ENCODE peak calls at places on chromosomes 5 and 9, in eight cellular contexts. One of them, this sample, is unnamed.

GRCh38 chr5:56848206-56848605 is 32.9 kb downstream of the MAP3K1 start:
- DNase-seq in A549: no peak
- DNase-seq in bronchial epithelial cell: no peak
- DNase-seq in colonic mucosa: no peak
- DNase-seq in astrocyte of the spinal cord: no peak
- DNase-seq in CD8-positive, alpha-beta T cell: no peak
- DNase-seq in foreskin fibroblast: no peak
- DNase-seq in IMR-90: no peak
- DNase-seq in this sample: no peak

GRCh38 chr5:1763960-1764605 is 35.6 kb downstream of the MRPL36 start:
- DNase-seq in bronchial epithelial cell: no peak
- DNase-seq in foreskin fibroblast: peak
- DNase-seq in IMR-90: no peak
- DNase-seq in colonic mucosa: no peak
- DNase-seq in A549: no peak
- DNase-seq in astrocyte of the spinal cord: no peak
- DNase-seq in CD8-positive, alpha-beta T cell: no peak
- DNase-seq in this sample: no peak

GRCh38 chr5:171907731-171908343 is 98.6 kb downstream of the FBXW11 start:
- DNase-seq in astrocyte of the spinal cord: peak
- DNase-seq in colonic mucosa: peak
- DNase-seq in IMR-90: peak
- DNase-seq in CD8-positive, alpha-beta T cell: peak
- DNase-seq in A549: peak
- DNase-seq in foreskin fibroblast: peak
- DNase-seq in bronchial epithelial cell: peak
- DNase-seq in this sample: no peak

GRCh38 chr5:179777456-179777855 is 16.3 kb upstream of the LTC4S start:
- DNase-seq in CD8-positive, alpha-beta T cell: no peak
- DNase-seq in colonic mucosa: no peak
- DNase-seq in astrocyte of the spinal cord: no peak
- DNase-seq in bronchial epithelial cell: no peak
- DNase-seq in A549: no peak
- DNase-seq in foreskin fibroblast: no peak
- DNase-seq in IMR-90: no peak
- DNase-seq in this sample: no peak

GRCh38 chr5:132327278-132327959 is 33.2 kb downstream of the SLC22A4 start:
- DNase-seq in astrocyte of the spinal cord: no peak
- DNase-seq in A549: no peak
- DNase-seq in CD8-positive, alpha-beta T cell: no peak
- DNase-seq in IMR-90: peak
- DNase-seq in bronchial epithelial cell: no peak
- DNase-seq in colonic mucosa: no peak
- DNase-seq in foreskin fibroblast: peak
- DNase-seq in this sample: no peak

GRCh38 chr9:127117801-127118200 is 4.6 kb downstream of the ANGPTL2 start:
- DNase-seq in IMR-90: no peak
- DNase-seq in A549: no peak
- DNase-seq in astrocyte of the spinal cord: no peak
- DNase-seq in bronchial epithelial cell: no peak
- DNase-seq in colonic mucosa: no peak
- DNase-seq in CD8-positive, alpha-beta T cell: no peak
- DNase-seq in foreskin fibroblast: no peak
- DNase-seq in this sample: no peak

GRCh38 chr9:72948906-72949582 is 3.8 kb downstream of the ALDH1A1 start:
- DNase-seq in foreskin fibroblast: no peak
- DNase-seq in CD8-positive, alpha-beta T cell: no peak
- DNase-seq in A549: no peak
- DNase-seq in IMR-90: no peak
- DNase-seq in colonic mucosa: no peak
- DNase-seq in bronchial epithelial cell: no peak
- DNase-seq in astrocyte of the spinal cord: no peak
- DNase-seq in this sample: no peak

GRCh38 chr5:5613261-5613990 is 190.9 kb downstream of the ICE1 start:
- DNase-seq in astrocyte of the spinal cord: no peak
- DNase-seq in colonic mucosa: no peak
- DNase-seq in CD8-positive, alpha-beta T cell: no peak
- DNase-seq in A549: no peak
- DNase-seq in bronchial epithelial cell: no peak
- DNase-seq in IMR-90: no peak
- DNase-seq in foreskin fibroblast: no peak
- DNase-seq in this sample: no peak

DNA sequence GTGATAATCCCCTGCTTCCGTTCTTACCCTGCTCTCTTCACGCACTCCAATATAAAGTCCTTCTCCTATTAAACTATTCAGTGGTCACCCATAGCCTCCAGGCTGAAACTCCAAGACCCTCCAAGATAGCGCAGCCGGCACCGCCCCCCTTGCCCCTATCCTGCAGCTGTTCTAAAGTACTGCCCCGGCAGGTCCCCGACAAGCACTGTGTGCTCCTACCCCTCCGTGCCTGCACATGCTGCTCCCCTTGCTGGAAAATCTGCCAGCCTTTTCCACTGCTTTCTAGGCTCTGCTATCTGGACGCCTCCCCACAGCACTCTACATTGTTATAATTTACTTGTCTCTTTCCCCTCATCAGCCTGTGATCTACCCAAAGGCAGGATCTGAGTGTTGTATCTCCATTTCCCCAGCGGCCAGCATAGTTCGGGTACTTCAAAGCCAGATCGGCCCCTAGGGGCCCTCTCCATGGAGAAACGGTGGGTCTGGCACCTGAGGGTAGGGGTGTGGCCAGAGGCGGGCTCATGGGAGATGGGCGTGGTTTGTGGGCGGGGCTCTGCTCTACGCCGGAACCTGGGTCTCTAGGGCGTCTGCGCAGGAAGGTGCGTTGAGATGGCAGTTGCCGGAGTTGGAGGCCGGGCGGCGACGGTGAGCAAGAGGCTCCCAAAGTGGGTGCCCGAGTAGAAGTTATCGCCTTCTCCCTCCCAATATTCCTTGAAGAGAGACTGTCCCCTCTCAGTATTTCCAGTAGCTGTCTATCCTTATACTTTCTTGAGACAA is 83.5 kb upstream of the RUSC2 start:
- DNase-seq in bronchial epithelial cell: peak
- DNase-seq in A549: no peak
- DNase-seq in foreskin fibroblast: peak
- DNase-seq in CD8-positive, alpha-beta T cell: peak
- DNase-seq in IMR-90: no peak
- DNase-seq in astrocyte of the spinal cord: no peak
- DNase-seq in colonic mucosa: peak
- DNase-seq in this sample: no peak
- TF ChIP-seq CTCF in bronchial epithelial cell: no peak
- TF ChIP-seq CTCF in A549: no peak
- TF ChIP-seq CTCF in foreskin fibroblast: no peak
- TF ChIP-seq CTCF in CD8-positive, alpha-beta T cell: no peak
- TF ChIP-seq CTCF in IMR-90: no peak
- TF ChIP-seq CTCF in astrocyte of the spinal cord: no peak
- TF ChIP-seq CTCF in colonic mucosa: no peak
- TF ChIP-seq CTCF in this sample: no peak

GRCh38 chr9:99092643-99093491 is 12.0 kb upstream of the TGFBR1 start:
- DNase-seq in bronchial epithelial cell: no peak
- DNase-seq in A549: no peak
- DNase-seq in astrocyte of the spinal cord: no peak
- DNase-seq in CD8-positive, alpha-beta T cell: peak
- DNase-seq in colonic mucosa: no peak
- DNase-seq in IMR-90: no peak
- DNase-seq in foreskin fibroblast: no peak
- DNase-seq in this sample: no peak

GRCh38 chr9:99085949-99086948 is 18.7 kb upstream of the TGFBR1 start:
- DNase-seq in foreskin fibroblast: peak
- DNase-seq in CD8-positive, alpha-beta T cell: no peak
- DNase-seq in A549: no peak
- DNase-seq in IMR-90: peak
- DNase-seq in bronchial epithelial cell: peak
- DNase-seq in astrocyte of the spinal cord: peak
- DNase-seq in colonic mucosa: no peak
- DNase-seq in this sample: no peak

GRCh38 chr9:99083051-99083450 is 21.9 kb upstream of the TGFBR1 start:
- DNase-seq in IMR-90: no peak
- DNase-seq in colonic mucosa: no peak
- DNase-seq in foreskin fibroblast: no peak
- DNase-seq in astrocyte of the spinal cord: no peak
- DNase-seq in bronchial epithelial cell: no peak
- DNase-seq in CD8-positive, alpha-beta T cell: no peak
- DNase-seq in A549: no peak
- DNase-seq in this sample: no peak

GRCh38 chr9:99090366-99091130 is 14.4 kb upstream of the TGFBR1 start:
- DNase-seq in IMR-90: no peak
- DNase-seq in astrocyte of the spinal cord: no peak
- DNase-seq in foreskin fibroblast: peak
- DNase-seq in colonic mucosa: no peak
- DNase-seq in CD8-positive, alpha-beta T cell: no peak
- DNase-seq in A549: no peak
- DNase-seq in bronchial epithelial cell: no peak
- DNase-seq in this sample: no peak

DNA sequence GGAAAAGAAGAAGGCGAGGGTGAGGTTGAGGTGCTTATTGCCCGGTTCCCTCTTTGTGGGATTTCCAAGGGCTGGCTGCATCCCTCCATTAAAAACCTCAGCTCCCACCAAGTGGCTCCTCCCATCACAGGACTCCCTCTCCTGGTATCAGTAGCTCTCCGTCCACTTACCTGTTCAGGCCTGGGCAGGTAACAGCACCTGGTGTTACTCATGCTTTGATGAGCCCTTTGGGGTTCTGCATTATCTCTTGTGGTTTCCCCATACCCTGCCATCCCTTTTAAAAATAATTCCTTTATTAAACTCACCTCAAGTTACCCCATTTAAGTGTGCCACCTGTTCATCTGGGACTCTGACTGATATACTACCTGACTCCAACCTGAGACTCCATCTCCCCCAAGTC is 17.5 kb upstream of the TGFBR1 start:
- DNase-seq in colonic mucosa: no peak
- DNase-seq in bronchial epithelial cell: peak
- DNase-seq in IMR-90: no peak
- DNase-seq in foreskin fibroblast: no peak
- DNase-seq in A549: no peak
- DNase-seq in astrocyte of the spinal cord: no peak
- DNase-seq in CD8-positive, alpha-beta T cell: no peak
- DNase-seq in this sample: no peak
- TF ChIP-seq CTCF in colonic mucosa: no peak
- TF ChIP-seq CTCF in bronchial epithelial cell: no peak
- TF ChIP-seq CTCF in IMR-90: no peak
- TF ChIP-seq CTCF in foreskin fibroblast: no peak
- TF ChIP-seq CTCF in A549: no peak
- TF ChIP-seq CTCF in astrocyte of the spinal cord: no peak
- TF ChIP-seq CTCF in CD8-positive, alpha-beta T cell: no peak
- TF ChIP-seq CTCF in this sample: no peak

DNA sequence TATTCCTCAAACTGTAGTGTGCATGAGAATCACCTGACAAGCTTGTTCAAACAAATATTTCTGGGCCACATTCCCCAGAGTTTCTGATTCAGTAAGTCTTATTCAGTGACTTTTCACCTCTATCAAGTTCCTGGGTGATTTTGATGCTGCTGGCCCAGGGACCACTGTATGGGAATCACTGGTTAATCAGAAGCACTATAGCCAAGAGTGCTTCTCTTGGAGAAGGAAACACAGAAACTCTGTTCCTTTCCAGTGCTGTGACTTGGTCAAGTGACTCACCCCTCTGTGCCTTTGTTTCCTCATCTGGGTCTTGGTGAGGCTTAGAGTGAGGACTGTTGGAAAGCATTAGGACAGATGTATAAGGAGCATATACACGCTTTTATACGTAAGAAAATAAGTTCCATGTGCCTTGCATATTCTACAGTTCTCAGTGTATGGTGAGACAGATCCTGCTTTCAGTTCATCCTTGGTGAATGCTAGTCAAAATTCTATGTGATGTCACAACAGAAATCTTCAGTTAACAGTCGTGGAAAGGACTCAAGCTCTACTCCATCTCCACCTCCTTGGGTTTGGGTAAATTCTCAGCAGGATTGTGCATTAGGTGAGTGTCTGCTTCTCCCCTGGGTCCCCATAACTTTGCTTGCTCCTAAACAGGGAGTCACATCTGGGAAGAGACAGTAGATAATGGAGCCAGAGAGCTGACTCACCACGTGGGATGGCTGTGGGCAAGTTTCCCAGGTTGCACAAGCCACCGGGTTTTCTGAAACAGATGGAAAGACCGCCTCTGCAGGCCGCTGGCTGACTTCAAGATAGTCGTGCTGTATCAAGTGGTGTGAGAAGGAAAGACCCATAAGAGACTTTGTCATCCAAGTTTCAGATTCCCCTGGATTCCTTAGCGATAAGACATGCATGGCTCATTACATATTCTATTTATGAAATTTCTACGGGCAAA is 117.0 kb downstream of the NXNL2 start:
- DNase-seq in foreskin fibroblast: peak
- DNase-seq in astrocyte of the spinal cord: peak
- DNase-seq in CD8-positive, alpha-beta T cell: no peak
- DNase-seq in A549: peak
- DNase-seq in IMR-90: peak
- DNase-seq in bronchial epithelial cell: peak
- DNase-seq in colonic mucosa: peak
- DNase-seq in this sample: peak
- TF ChIP-seq CTCF in foreskin fibroblast: peak
- TF ChIP-seq CTCF in astrocyte of the spinal cord: peak
- TF ChIP-seq CTCF in CD8-positive, alpha-beta T cell: no peak
- TF ChIP-seq CTCF in A549: no peak
- TF ChIP-seq CTCF in IMR-90: peak
- TF ChIP-seq CTCF in bronchial epithelial cell: no peak
- TF ChIP-seq CTCF in colonic mucosa: no peak
- TF ChIP-seq CTCF in this sample: no peak

DNA sequence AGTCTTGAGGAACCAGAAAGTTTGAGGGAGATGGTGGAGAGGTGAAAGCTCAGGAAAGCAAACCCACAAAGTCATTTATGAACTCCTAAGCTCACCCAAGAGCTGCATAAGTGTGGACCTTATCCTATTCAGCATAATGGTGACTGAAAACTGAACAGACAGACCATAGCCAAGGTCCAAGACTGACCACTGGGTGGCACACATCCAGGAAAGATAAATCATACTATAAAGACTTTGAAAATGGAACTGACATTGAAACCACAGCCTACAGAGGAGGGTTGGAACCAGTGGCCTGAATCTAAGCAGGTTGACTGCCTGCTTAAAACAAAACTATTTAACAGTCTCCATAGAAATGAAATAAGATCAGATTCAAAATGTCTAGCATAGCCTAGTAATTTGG is 121.1 kb upstream of the RGS7BP start:
- DNase-seq in colonic mucosa: no peak
- DNase-seq in foreskin fibroblast: peak
- DNase-seq in A549: no peak
- DNase-seq in IMR-90: no peak
- DNase-seq in bronchial epithelial cell: peak
- DNase-seq in CD8-positive, alpha-beta T cell: no peak
- DNase-seq in astrocyte of the spinal cord: peak
- DNase-seq in this sample: no peak
- TF ChIP-seq CTCF in colonic mucosa: no peak
- TF ChIP-seq CTCF in foreskin fibroblast: no peak
- TF ChIP-seq CTCF in A549: no peak
- TF ChIP-seq CTCF in IMR-90: no peak
- TF ChIP-seq CTCF in bronchial epithelial cell: peak
- TF ChIP-seq CTCF in CD8-positive, alpha-beta T cell: no peak
- TF ChIP-seq CTCF in astrocyte of the spinal cord: no peak
- TF ChIP-seq CTCF in this sample: no peak